ENCODE peak calls at places on chromosomes 5 and 9, in nine cellular contexts. M is coronary artery; P is AG08396; U is GM04504; X is NCI-H1105 treated with DMSO at 0.1 percent for 48 hours; C is nucleus accumbens; A is stimulated activated CD4-positive, alpha-beta T cell treated with anti-CD3 and anti-CD28 coated beads, Interleukin-1b, Interleukin-23, amount 100 ng/mL, for 1 hour; Z is activated T-cell treated with anti-CD3 and anti-CD28 coated beads, Interleukin-2, amount 50 U/mL, for 48 hours; J is fibroblast of pulmonary artery. K is an unnamed sample.

GRCh38 chr5:138985256-138985655 is 110.1 kb upstream of the LRRTM2 start:
- DNase-seq in U (no peak), M (peak; percentile 65), P (no peak), C (no peak), X (no peak), Z (no peak), J (no peak), A (no peak), K (no peak)

GRCh38 chr9:86043586-86043985 is 55.8 kb downstream of the GOLM1 start:
- DNase-seq in A (no peak), C (no peak), Z (no peak), X (no peak), P (no peak), M (peak; percentile 28), U (no peak), J (no peak), K (no peak)

GRCh38 chr5:68368686-68369359 is 153.3 kb downstream of the PIK3R1 start:
- DNase-seq in M (no peak), Z (peak; percentile 36), P (no peak), X (peak; percentile 69), J (peak; percentile 23), A (no peak), U (no peak), C (no peak), K (no peak)

GRCh38 chr5:14995229-14995628 is 123.7 kb upstream of the ANKH start:
- DNase-seq in J (no peak), A (no peak), U (no peak), P (no peak), Z (no peak), C (no peak), M (no peak), X (no peak), K (no peak)

GRCh38 chr5:134024811-134025210 is 20.0 kb upstream of the VDAC1 start:
- DNase-seq in X (no peak), P (no peak), M (no peak), U (no peak), Z (no peak), C (no peak), A (no peak), J (no peak), K (no peak)

GRCh38 chr5:60023255-60023654 is 129.7 kb upstream of the PDE4D start:
- DNase-seq in M (no peak), P (no peak), J (no peak), U (no peak), Z (no peak), X (no peak), C (no peak), A (no peak), K (no peak)

GRCh38 chr9:69548676-69549075 is 123.5 kb downstream of the APBA1 start:
- DNase-seq in J (no peak), A (no peak), P (no peak), X (no peak), Z (no peak), C (no peak), U (no peak), M (no peak), K (no peak)

GRCh38 chr9:124660341-124660801 is 110.7 kb downstream of the NR6A1 start:
- DNase-seq in M (no peak), C (peak; percentile 10), A (no peak), P (peak; percentile 24), U (peak; percentile 17), X (peak; percentile 58), Z (peak; percentile 24), J (peak; percentile 70), K (peak; percentile 37)

GRCh38 chr9:109941771-109942170 is 161.8 kb downstream of the PALM2AKAP2 start:
- DNase-seq in C (no peak), Z (no peak), J (no peak), P (no peak), M (no peak), A (no peak), U (no peak), X (no peak), K (no peak)

GRCh38 chr5:80116465-80116864 is 81.3 kb downstream of the THBS4 start:
- DNase-seq in C (no peak), A (no peak), X (no peak), J (no peak), U (no peak), Z (no peak), M (no peak), P (no peak), K (no peak)